ENCODE peak calls at places on chromosome 12, in six cellular contexts. J is anterior cingulate cortex; U is NCI-H1092; H is stimulated activated CD4-positive, alpha-beta T cell treated with anti-CD3 and anti-CD28 coated beads, Interleukin-12 subunit alpha, Interleukin-12 subunit beta, amount 100 ng/mL, for 4 hours; V is NCI-H1417; O is fibroblast of mammary gland. A is an unnamed sample.

GRCh38 chr12:52082988-52083637 is 3.6 kb downstream of the SMIM41 start:
- DNase-seq in J (peak), U (peak), H (peak), V (peak), O (peak), A (peak)

GRCh38 chr12:1918875-1919236 is 404 bp upstream of the CACNA2D4 start:
- DNase-seq in J (no peak), U (no peak), H (no peak), V (no peak), O (no peak), A (no peak)

GRCh38 chr12:3049596-3050314 is 27.4 kb upstream of the TSPAN9 start:
- DNase-seq in J (no peak), U (no peak), H (no peak), V (no peak), O (no peak), A (no peak)

GRCh38 chr12:58176296-58176869 is 235.0 kb downstream of the ATP23 start:
- DNase-seq in J (peak), U (peak), H (no peak), V (peak), O (peak), A (peak)

GRCh38 chr12:19130224-19131019 is 889 bp downstream of the PLEKHA5 start:
- DNase-seq in J (peak), U (peak), H (peak), V (peak), O (peak), A (peak)

GRCh38 chr12:108340037-108340436 is 926 bp upstream of the CMKLR1 start:
- DNase-seq in J (no peak), U (no peak), H (no peak), V (no peak), O (no peak), A (no peak)

GRCh38 chr12:57096099-57096572 is 7.2 kb downstream of the NAB2 start:
- DNase-seq in J (no peak), U (no peak), H (no peak), V (peak), O (peak), A (peak)

GRCh38 chr12:64670856-64671639 is 60.8 kb downstream of the RASSF3 start:
- DNase-seq in J (no peak), U (no peak), H (no peak), V (no peak), O (peak), A (peak)

GRCh38 chr12:27289414-27289813 is 43.2 kb upstream of the BMAL2 start:
- DNase-seq in J (no peak), U (no peak), H (no peak), V (no peak), O (no peak), A (peak)

GRCh38 chr12:124233846-124234620 is 60.9 kb upstream of the RFLNA start:
- DNase-seq in J (no peak), U (no peak), H (no peak), V (no peak), O (no peak), A (peak)

A was measured in GM23248.